ENCODE peak calls at places on chromosomes 16 and 17, in six cellular contexts. B, X, N, G, H and D are unnamed samples.

GRCh38 chr16:28279006-28279405 is 13.3 kb upstream of the SBK1 start:
- DNase-seq in B (no peak), X (no peak), N (no peak), G (no peak), H (no peak), D (no peak)

GRCh38 chr16:6190756-6191155 is 1093.2 kb upstream of the EEF2KMT start:
- DNase-seq in B (no peak), X (no peak), N (no peak), G (no peak), H (no peak), D (no peak)

GRCh38 chr17:50630524-50631194 is 4.0 kb upstream of the ABCC3 start:
- DNase-seq in B (peak), X (peak), N (peak), G (no peak), H (peak), D (no peak)

GRCh38 chr16:67528870-67529638 is 425 bp downstream of the RIPOR1 start:
- DNase-seq in B (no peak), X (no peak), N (no peak), G (no peak), H (peak), D (no peak)

GRCh38 chr17:81563861-81564586 is 11.9 kb upstream of the FAAP100 start:
- DNase-seq in B (no peak), X (no peak), N (no peak), G (no peak), H (no peak), D (no peak)

GRCh38 chr16:76583466-76583865 is 306.3 kb downstream of the CNTNAP4 start:
- DNase-seq in B (no peak), X (no peak), N (no peak), G (no peak), H (no peak), D (no peak)

GRCh38 chr16:56679813-56680212 is 2.5 kb upstream of the MT1X start:
- DNase-seq in B (no peak), X (no peak), N (no peak), G (no peak), H (no peak), D (no peak)

GRCh38 chr17:75517277-75517865 is 1.0 kb downstream of the TSEN54 start:
- DNase-seq in B (no peak), X (no peak), N (no peak), G (no peak), H (no peak), D (no peak)

GRCh38 chr16:86215233-86215978 is 294.9 kb upstream of the FOXF1 start:
- DNase-seq in B (no peak), X (no peak), N (no peak), G (no peak), H (no peak), D (no peak)

GRCh38 chr17:48513097-48513496 is 17.7 kb downstream of the HOXB1 start:
- DNase-seq in B (no peak), X (no peak), N (no peak), G (no peak), H (peak), D (no peak)

GRCh38 chr17:38322156-38322779 is 21.5 kb downstream of the GPR179 start:
- DNase-seq in B (no peak), X (peak), N (peak), G (no peak), H (peak), D (peak)

GRCh38 chr17:50290074-50290702 is 15.9 kb downstream of the TMEM92 start:
- DNase-seq in B (peak), X (no peak), N (no peak), G (peak), H (peak), D (peak)

GRCh38 chr16:53864819-53865491 is 161.0 kb downstream of the FTO start:
- DNase-seq in B (no peak), X (no peak), N (no peak), G (no peak), H (peak), D (no peak)

GRCh38 chr16:2814757-2815298 is 2.2 kb upstream of the PRSS21 start:
- DNase-seq in B (no peak), X (no peak), N (no peak), G (no peak), H (no peak), D (no peak)

GRCh38 chr16:8716592-8716991 is 42.2 kb downstream of the ABAT start:
- DNase-seq in B (no peak), X (no peak), N (no peak), G (no peak), H (no peak), D (no peak)

GRCh38 chr17:73635101-73635767 is 9.0 kb downstream of the SDK2 start:
- DNase-seq in B (no peak), X (no peak), N (no peak), G (no peak), H (no peak), D (no peak)

GRCh38 chr16:48558269-48558915 is 51.6 kb downstream of the N4BP1 start:
- DNase-seq in B (no peak), X (no peak), N (no peak), G (no peak), H (peak), D (no peak)

GRCh38 chr17:8038954-8039610 is at the start of gene ALOX15B:
- DNase-seq in B (no peak), X (no peak), N (no peak), G (no peak), H (no peak), D (no peak)

GRCh38 chr17:7651097-7651958 is 602 bp downstream of the ATP1B2 start:
- DNase-seq in B (no peak), X (no peak), N (no peak), G (no peak), H (no peak), D (no peak)

GRCh38 chr17:13589658-13590057 is 12.1 kb downstream of the HS3ST3A1 start:
- DNase-seq in B (no peak), X (no peak), N (no peak), G (no peak), H (no peak), D (peak)

GRCh38 chr16:978403-978802 is 3.2 kb upstream of the SOX8 start:
- DNase-seq in B (no peak), X (no peak), N (no peak), G (no peak), H (no peak), D (no peak)

GRCh38 chr17:35795007-35795870 is at the start of gene MMP28:
- DNase-seq in B (no peak), X (no peak), N (peak), G (no peak), H (peak), D (no peak)

GRCh38 chr17:74843352-74843627 is 16.4 kb downstream of the GRIN2C start:
- DNase-seq in B (no peak), X (no peak), N (no peak), G (no peak), H (no peak), D (no peak)

GRCh38 chr17:59443106-59443505 is 111.7 kb downstream of the YPEL2 start:
- DNase-seq in B (no peak), X (no peak), N (no peak), G (no peak), H (no peak), D (no peak)